ENCODE peak calls at places on chromosomes 7 and 10, in six cellular contexts. D, J, G, Q, W and A are unnamed samples.

GRCh38 chr10:71616817-71617654 is 102.5 kb downstream of the C10orf105 start:
- DNase-seq in J (no peak), Q (no peak), W (no peak), D (no peak), G (no peak), A (no peak)

GRCh38 chr7:70756789-70757188 is 375.2 kb upstream of the GALNT17 start:
- DNase-seq in D (no peak), J (no peak), Q (no peak), W (no peak), G (no peak), A (no peak)

GRCh38 chr10:131195552-131196159 is 115.9 kb downstream of the TCERG1L start:
- DNase-seq in Q (no peak), D (no peak), W (peak), J (no peak), G (no peak), A (no peak)

GRCh38 chr7:127393370-127394058 is 1.0 kb upstream of the ZNF800 start:
- DNase-seq in Q (peak), D (no peak), G (no peak), J (no peak), W (no peak), A (no peak)

GRCh38 chr7:134327896-134328295 is 11.2 kb upstream of the SLC35B4 start:
- DNase-seq in G (peak), J (peak), W (no peak), Q (peak), D (peak), A (peak)

GRCh38 chr7:101620395-101620794 is 8.7 kb downstream of the MYL10 start:
- DNase-seq in J (no peak), W (no peak), D (no peak), Q (no peak), G (no peak), A (no peak)

GRCh38 chr7:22821702-22822485 is 755 bp downstream of the TOMM7 start:
- DNase-seq in W (no peak), Q (peak), D (no peak), J (no peak), G (no peak), A (peak)

GRCh38 chr10:132418520-132419416 is 21.8 kb downstream of the PWWP2B start:
- DNase-seq in D (peak), W (peak), Q (no peak), J (no peak), G (no peak), A (peak)

GRCh38 chr10:42999385-43000020 is 77.4 kb upstream of the RET start:
- DNase-seq in W (no peak), D (no peak), J (no peak), G (peak), Q (no peak), A (no peak)

GRCh38 chr7:139422126-139422525 is 61.3 kb downstream of the KLRG2 start:
- DNase-seq in D (no peak), W (no peak), J (no peak), G (no peak), Q (peak), A (no peak)

GRCh38 chr7:133888061-133888930 is 238.8 kb upstream of the LRGUK start:
- DNase-seq in D (no peak), J (no peak), G (no peak), Q (no peak), W (no peak), A (no peak)

GRCh38 chr10:80463868-80464267 is 9.8 kb downstream of the TSPAN14 start:
- DNase-seq in J (no peak), Q (no peak), D (no peak), G (no peak), W (no peak), A (no peak)